ENCODE peak calls at places on chromosomes 4 and X, in ten cellular contexts. J is stomach, G is endothelial cell of umbilical vein, Z is HCT116, H is GM12878, Y is K562, F is breast epithelium, T is sigmoid colon, C is transverse colon, P is H1. E is an unnamed sample.

GRCh38 chr4:3322059-3322550 is 29.3 kb downstream of the RGS12 start:
- DNase-seq in Z (no peak), T (no peak), J (peak; percentile 16), F (peak; percentile 20), H (no peak), Y (no peak), C (no peak), G (no peak), P (no peak), E (no peak)

GRCh38 chr4:82975792-82976191 is 34.8 kb downstream of the LIN54 start:
- DNase-seq in F (no peak), T (no peak), Y (no peak), G (no peak), C (no peak), P (no peak), J (no peak), H (no peak), Z (no peak), E (no peak)

GRCh38 chr4:156781852-156782251 is 189.7 kb downstream of the PDGFC start:
- DNase-seq in J (no peak), P (no peak), H (no peak), Y (no peak), G (no peak), T (no peak), F (no peak), C (no peak), Z (peak; percentile 29), E (no peak)

GRCh38 chr4:185395255-185395955 is at the start of gene LRP2BP:
- DNase-seq in H (peak; percentile 48), Z (no peak), C (no peak), T (no peak), Y (no peak), J (no peak), F (no peak), P (no peak), G (peak; percentile 46), E (no peak)

GRCh38 chr4:57550143-57550542 is 440.0 kb upstream of the IGFBP7 start:
- DNase-seq in Z (no peak), T (no peak), J (no peak), G (no peak), C (no peak), P (no peak), Y (no peak), H (no peak), F (no peak), E (no peak)

GRCh38 chr4:80097395-80098177 is 24.6 kb upstream of the ANTXR2 start:
- DNase-seq in H (no peak), T (peak; percentile 74), C (peak; percentile 12), P (no peak), F (no peak), Z (no peak), J (no peak), G (peak; percentile 65), Y (no peak), E (no peak)

GRCh38 chr4:119628281-119629141 is at the start of gene PDE5A:
- DNase-seq in G (peak; percentile 78), Y (peak; percentile 71), P (peak; percentile 91), F (peak; percentile 82), C (peak; percentile 90), Z (peak; percentile 70), H (no peak), T (peak; percentile 91), J (peak; percentile 83), E (peak; percentile 95)

GRCh38 chr4:149896428-149896827 is 80.8 kb upstream of the IQCM start:
- DNase-seq in G (peak; percentile 16), P (no peak), Y (no peak), Z (peak; percentile 13), J (no peak), F (no peak), C (no peak), H (no peak), T (no peak), E (no peak)

GRCh38 chrX:149286940-149287349 is 218.2 kb downstream of the IDS start:
- DNase-seq in Z (peak; percentile 12), G (peak; percentile 51), F (no peak), C (peak; percentile 19), T (no peak), H (peak; percentile 40), J (peak; percentile 44), P (peak; percentile 42), Y (peak; percentile 36), E (no peak)

GRCh38 chr4:111773858-111774257 is 371.4 kb upstream of the FAM241A start:
- DNase-seq in T (peak; percentile 57), F (no peak), G (no peak), C (peak; percentile 73), Z (no peak), H (no peak), Y (no peak), J (no peak), P (no peak), E (no peak)

GRCh38 chr4:8724436-8725070 is 132.0 kb downstream of the CPZ start:
- DNase-seq in G (no peak), J (peak; percentile 16), Z (no peak), T (peak; percentile 50), H (no peak), C (peak; percentile 3), Y (no peak), F (peak; percentile 19), P (peak; percentile 43), E (no peak)

GRCh38 chrX:150436200-150436599 is 73.1 kb downstream of the MAMLD1 start:
- DNase-seq in J (no peak), P (no peak), H (no peak), Y (no peak), G (no peak), C (no peak), T (no peak), F (no peak), Z (no peak), E (no peak)

GRCh38 chrX:49919617-49920016 is 2.8 kb upstream of the CLCN5 start:
- DNase-seq in C (peak; percentile 22), F (no peak), J (peak; percentile 55), H (no peak), Y (peak; percentile 57), Z (no peak), P (peak; percentile 61), G (peak; percentile 6), T (peak; percentile 75), E (no peak)

GRCh38 chr4:142777045-142777743 is 68.9 kb downstream of the INPP4B start:
- DNase-seq in F (no peak), T (no peak), H (no peak), C (peak; percentile 47), J (no peak), P (no peak), Z (no peak), Y (no peak), G (no peak), E (no peak)

GRCh38 chrX:103791233-103791632 is 14.6 kb downstream of the PLP1 start:
- DNase-seq in F (no peak), J (no peak), H (no peak), C (no peak), G (no peak), Y (no peak), Z (no peak), T (no peak), P (no peak), E (no peak)

DNA sequence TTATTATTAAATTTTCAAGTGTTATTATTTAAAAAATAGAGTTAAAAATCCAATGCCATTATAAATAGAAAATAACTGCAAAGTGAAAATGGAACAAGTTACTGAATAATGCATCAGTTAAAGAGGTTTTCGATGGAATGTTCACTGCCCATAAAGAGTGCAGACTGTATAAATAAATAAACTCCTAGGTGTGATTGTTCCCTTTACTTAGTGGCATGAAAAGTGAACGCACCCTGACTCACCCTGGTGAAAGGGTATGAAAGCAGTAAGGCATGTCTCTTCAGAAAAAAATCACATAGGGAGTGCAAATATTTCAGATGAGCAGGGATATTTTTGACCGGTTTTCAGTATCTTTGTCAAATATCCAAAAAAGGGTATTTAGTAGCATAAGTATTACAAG is 387.8 kb downstream of the DCAF12L2 start:
- DNase-seq in F (no peak), J (no peak), H (no peak), Y (no peak), G (no peak), T (no peak), C (no peak), Z (no peak), P (no peak), E (no peak)
- TF ChIP-seq POLR2A in F (no peak), J (no peak), H (no peak), Y (no peak), G (no peak), T (no peak), C (no peak), Z (no peak), P (no peak), E (no peak)

GRCh38 chr4:105061720-105062119 is 85.0 kb upstream of the TET2 start:
- DNase-seq in G (no peak), P (no peak), Y (no peak), F (no peak), T (no peak), C (no peak), H (no peak), Z (no peak), J (no peak), E (no peak)
- H3K4me3 ChIP-seq in G (no peak overlapping the region), P (no peak overlapping the region), Y (no peak overlapping the region), F (no peak overlapping the region), T (no peak overlapping the region), C (no peak overlapping the region), H (peak overlapping the region; percentile 45), Z (no peak overlapping the region), J (no peak overlapping the region), E (no peak overlapping the region)

DNA sequence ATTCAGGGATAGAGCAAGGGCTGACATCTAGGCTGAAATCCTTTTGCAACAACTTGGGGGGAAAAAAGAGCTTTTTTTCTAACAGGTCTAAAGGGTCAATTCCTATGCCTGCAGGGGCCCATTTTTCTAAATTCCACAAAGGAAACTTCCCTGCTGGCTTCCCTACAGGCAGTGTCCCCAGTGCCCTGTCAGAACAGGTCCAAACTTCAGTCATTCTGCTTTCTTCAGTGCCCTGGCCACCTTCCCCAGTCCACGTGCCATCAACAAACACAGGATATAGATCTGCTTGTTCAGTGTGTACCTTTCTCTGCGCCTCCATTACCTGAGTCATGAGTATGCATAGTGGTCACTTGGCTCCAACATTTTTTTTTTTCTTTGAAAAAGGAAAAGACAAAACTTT is 84.1 kb upstream of the JADE1 start:
- DNase-seq in G (no peak), C (no peak), P (no peak), H (no peak), J (peak; percentile 47), T (no peak), Y (no peak), Z (no peak), F (no peak), E (no peak)
- TF ChIP-seq POLR2AphosphoS5 in G (no peak), C (no peak), P (no peak), H (no peak), J (no peak), T (no peak), Y (no peak), Z (no peak), F (no peak), E (no peak)

DNA sequence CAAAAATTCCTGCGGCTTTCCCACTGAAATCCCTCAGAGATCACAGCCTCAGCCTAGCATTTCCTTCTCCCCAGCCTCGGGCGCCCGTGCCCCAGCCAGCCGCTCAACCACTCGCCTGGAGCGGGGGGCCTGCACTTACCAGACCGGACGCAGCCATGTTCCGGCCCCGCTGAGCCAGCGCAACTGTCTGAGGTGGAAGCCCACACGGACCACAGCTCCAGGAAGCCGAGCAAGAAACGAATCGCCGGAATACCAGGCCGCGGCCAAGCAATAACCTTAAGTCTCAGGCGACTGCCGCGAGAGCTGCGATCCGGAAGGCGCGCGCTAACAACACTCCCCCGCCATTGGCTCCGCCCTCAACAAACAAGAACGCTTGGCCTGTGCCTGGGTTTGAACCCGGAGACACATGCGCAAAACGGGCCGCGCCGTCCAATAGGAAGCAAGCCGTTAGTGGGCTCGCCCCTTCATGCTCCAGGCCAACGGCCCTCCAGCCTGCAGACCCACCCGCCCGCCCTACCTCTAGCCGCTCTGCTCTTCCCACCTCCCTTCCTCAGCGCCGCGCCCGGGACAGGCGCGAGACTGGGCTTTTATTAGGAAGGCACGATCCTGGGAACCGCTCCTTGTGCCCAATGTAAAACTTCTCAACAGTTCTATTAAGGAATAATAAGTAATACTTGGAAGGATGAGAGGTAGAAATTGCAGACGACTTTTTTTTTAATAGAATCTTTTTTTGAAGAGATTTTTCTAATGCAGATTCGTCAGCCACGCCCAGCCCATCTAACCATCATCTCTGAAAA is at the start of gene CENPC:
- DNase-seq in F (peak; percentile 93), H (peak; percentile 91), Z (peak; percentile 94), G (peak; percentile 99), P (peak; percentile 88), Y (peak; percentile 92), T (peak; percentile 99), J (peak; percentile 96), C (peak; percentile 97), E (peak; percentile 99)
- TF ChIP-seq POLR2A in F (peak; percentile 65), H (peak; percentile 99), Z (peak; percentile 69), G (peak; percentile 96), P (peak; percentile 84), Y (peak; percentile 97), T (peak; percentile 73), J (no peak), C (peak; percentile 92), E (peak; percentile 61)